ENCODE peak calls at places on chromosomes 11 and 22, in six cellular contexts. I is K562, T is NB4, D is GM12878, M is HepG2, E is A549. O is an unnamed sample.

GRCh38 chr11:37718431-37718999 is 1120.5 kb upstream of the RAG2 start:
- DNase-seq in I (no peak), T (no peak), D (no peak), M (no peak), E (no peak), O (no peak)

GRCh38 chr11:5473921-5474320 is 14.6 kb upstream of the OR52D1 start:
- DNase-seq in I (no peak), T (no peak), D (no peak), M (no peak), E (no peak), O (no peak)

GRCh38 chr22:38402204-38402603 is 52.8 kb downstream of the KCNJ4 start:
- DNase-seq in I (no peak), T (no peak), D (no peak), M (no peak), E (no peak), O (no peak)

GRCh38 chr11:73396985-73397384 is 20.8 kb downstream of the RELT start:
- DNase-seq in I (no peak), T (no peak), D (no peak), M (no peak), E (no peak), O (no peak)

GRCh38 chr11:109783842-109784241 is 309.4 kb upstream of the ZC3H12C start:
- DNase-seq in I (no peak), T (no peak), D (peak; percentile 15), M (no peak), E (no peak), O (no peak)

GRCh38 chr11:128481135-128481534 is 106.2 kb downstream of the ETS1 start:
- DNase-seq in I (no peak), T (peak; percentile 66), D (no peak), M (no peak), E (no peak), O (no peak)

GRCh38 chr22:26476705-26477340 is 6.8 kb downstream of the HPS4 start:
- DNase-seq in I (no peak), T (peak; percentile 18), D (no peak), M (peak; percentile 32), E (no peak), O (no peak)

GRCh38 chr11:70573701-70574151 is 175.4 kb downstream of the CTTN start:
- DNase-seq in I (no peak), T (no peak), D (no peak), M (no peak), E (no peak), O (no peak)

GRCh38 chr11:108368134-108368533 is 99.2 kb downstream of the C11orf65 start:
- DNase-seq in I (no peak), T (no peak), D (no peak), M (no peak), E (no peak), O (no peak)

GRCh38 chr11:88454881-88455280 is 117.3 kb upstream of the CTSC start:
- DNase-seq in I (no peak), T (no peak), D (no peak), M (no peak), E (no peak), O (no peak)

GRCh38 chr22:45966892-45967365 is 10.0 kb downstream of the WNT7B start:
- DNase-seq in I (no peak), T (no peak), D (no peak), M (peak; percentile 36), E (no peak), O (no peak)

GRCh38 chr11:129723964-129724291 is 91.7 kb upstream of the TMEM45B start:
- DNase-seq in I (no peak), T (no peak), D (no peak), M (no peak), E (no peak), O (no peak)

GRCh38 chr11:41431784-41432183 is 27.7 kb downstream of the LRRC4C start:
- DNase-seq in I (peak; percentile 11), T (peak; percentile 7), D (no peak), M (peak; percentile 16), E (no peak), O (no peak)

GRCh38 chr22:40951795-40952602 is 821 bp downstream of the RBX1 start:
- DNase-seq in I (no peak), T (no peak), D (peak; percentile 33), M (no peak), E (no peak), O (no peak)

GRCh38 chr22:37249946-37250345 is 5.9 kb upstream of the RAC2 start:
- DNase-seq in I (no peak), T (no peak), D (no peak), M (no peak), E (no peak), O (no peak)

GRCh38 chr11:121555172-121555571 is 102.4 kb upstream of the SORL1-AS1 start:
- DNase-seq in I (no peak), T (no peak), D (no peak), M (no peak), E (no peak), O (no peak)

GRCh38 chr22:41925783-41926460 is 684 bp downstream of the TNFRSF13C start:
- DNase-seq in I (peak; percentile 76), T (peak; percentile 76), D (no peak), M (peak; percentile 45), E (no peak), O (peak; percentile 49)

GRCh38 chr22:29079218-29079901 is 6.5 kb downstream of the KREMEN1 start:
- DNase-seq in I (peak; percentile 12), T (no peak), D (no peak), M (no peak), E (no peak), O (no peak)
- TF ChIP-seq MYC in I (no peak), T (no peak), D (no peak), M (no peak), E (no peak), O (no peak)

DNA sequence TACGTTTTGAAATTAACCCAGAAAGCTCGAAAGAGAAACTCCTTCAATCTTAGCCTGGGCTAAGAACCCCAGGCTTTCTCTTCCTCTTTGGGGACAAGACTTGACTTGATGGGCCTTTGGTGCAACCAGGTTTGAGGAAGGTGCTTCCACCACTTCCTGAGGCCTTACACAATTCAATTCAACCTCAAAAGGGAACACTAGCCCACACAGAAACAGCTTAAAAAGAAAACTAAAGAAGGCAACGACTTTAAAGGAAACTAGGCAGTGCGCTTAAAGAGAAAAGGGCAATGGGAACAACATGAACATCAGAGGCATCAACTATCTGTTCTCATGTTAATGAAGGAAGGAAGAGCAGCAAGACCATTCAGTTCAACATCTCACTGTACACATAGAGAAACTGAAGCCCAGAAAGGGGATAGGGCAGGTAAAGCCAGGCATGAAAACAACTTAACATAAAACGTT is 24.8 kb downstream of the PAK1 start:
- DNase-seq in I (no peak), T (peak; percentile 89), D (peak; percentile 91), M (no peak), E (no peak), O (no peak)
- TF ChIP-seq MYC in I (no peak), T (no peak), D (no peak), M (no peak), E (no peak), O (no peak)

GRCh38 chr11:29018631-29019030 is 910.4 kb downstream of the METTL15 start:
- DNase-seq in I (no peak), T (no peak), D (no peak), M (no peak), E (peak; percentile 49), O (peak; percentile 95)
- TF ChIP-seq MYC in I (no peak), T (no peak), D (no peak), M (no peak), E (no peak), O (no peak)

DNA sequence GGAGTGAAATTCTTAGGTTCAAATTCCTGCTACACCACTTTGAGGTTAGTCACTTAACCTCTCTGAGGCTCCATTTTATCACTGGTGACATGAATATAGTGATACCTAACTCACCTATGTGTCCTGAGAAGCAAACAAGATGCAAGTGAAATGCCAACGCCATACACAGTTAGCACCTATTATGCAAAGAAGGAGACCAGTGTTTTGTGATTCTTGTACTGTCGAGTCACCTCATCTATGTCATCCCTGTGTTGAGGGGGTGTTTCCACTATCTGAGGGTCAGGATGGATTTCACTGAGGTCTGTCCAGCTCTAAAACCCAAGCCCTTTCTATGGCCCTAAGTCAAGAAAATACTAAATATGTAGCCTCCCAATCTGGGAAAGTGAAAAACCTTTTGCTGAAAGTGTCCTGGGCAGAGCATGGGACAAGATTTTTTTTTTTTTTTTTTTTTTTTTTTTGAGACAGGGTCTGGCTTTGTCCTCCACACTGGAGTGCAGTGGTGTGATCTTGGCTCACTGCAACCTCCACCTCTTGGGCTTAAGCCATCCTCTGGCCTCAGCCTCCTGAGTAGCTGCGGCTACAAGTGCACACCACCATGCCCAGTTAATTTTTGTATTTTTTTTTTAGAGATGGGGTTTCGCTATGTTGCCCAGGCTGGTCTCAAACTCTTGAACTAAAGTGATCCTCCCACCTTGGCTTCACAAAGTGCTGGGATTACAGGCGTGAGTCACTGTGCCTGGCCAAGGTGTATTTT is 5.0 kb upstream of the MCM5 start:
- DNase-seq in I (no peak), T (no peak), D (no peak), M (no peak), E (no peak), O (no peak)
- TF ChIP-seq MYC in I (no peak), T (no peak), D (no peak), M (no peak), E (no peak), O (no peak)

GRCh38 chr22:34881453-34881852 is 184.5 kb upstream of the ISX start:
- DNase-seq in I (no peak), T (no peak), D (no peak), M (no peak), E (no peak), O (no peak)

GRCh38 chr22:34878996-34879395 is 187.0 kb upstream of the ISX start:
- DNase-seq in I (no peak), T (no peak), D (no peak), M (no peak), E (no peak), O (no peak)

GRCh38 chr22:34880667-34881066 is 185.3 kb upstream of the ISX start:
- DNase-seq in I (no peak), T (no peak), D (no peak), M (no peak), E (no peak), O (no peak)

DNA sequence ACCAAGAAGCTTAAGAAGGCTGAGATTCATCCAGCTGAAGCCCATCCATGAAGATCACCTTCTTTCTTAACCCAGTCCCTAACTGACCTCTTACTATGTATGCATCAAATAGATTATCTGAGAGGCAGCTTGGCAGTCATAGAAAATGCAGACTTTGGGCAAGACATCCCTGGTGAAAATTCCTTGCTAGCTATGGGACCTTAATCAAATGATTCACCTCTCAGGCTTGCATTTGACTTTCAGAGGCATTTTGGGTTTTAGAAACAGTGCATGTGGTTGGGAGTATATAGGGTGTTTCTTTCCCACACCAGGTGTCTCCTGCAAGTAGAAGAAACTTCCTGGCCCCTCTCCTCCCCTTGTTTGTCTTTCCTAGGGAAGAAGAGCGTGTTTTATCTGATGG is 188.5 kb upstream of the ISX start:
- DNase-seq in I (no peak), T (no peak), D (no peak), M (no peak), E (no peak), O (no peak)
- TF ChIP-seq MYC in I (no peak), T (no peak), D (no peak), M (no peak), E (no peak), O (no peak)

DNA sequence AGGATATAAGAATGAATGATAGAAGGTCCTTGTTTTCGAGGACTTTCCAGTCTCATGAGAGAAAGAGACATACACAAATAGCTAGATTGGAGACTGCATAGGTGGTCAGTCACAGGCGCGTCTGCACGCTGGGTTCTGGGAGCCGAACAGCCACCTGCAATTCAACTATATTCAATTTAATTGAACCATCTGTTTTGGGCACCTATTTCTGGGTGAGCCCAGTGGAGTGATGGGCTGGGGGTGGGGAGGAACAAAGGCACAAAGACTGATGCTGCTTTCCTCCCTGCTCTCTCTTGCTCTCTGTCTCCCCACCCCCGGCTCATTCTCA is 48.0 kb upstream of the B3GAT1 start:
- DNase-seq in I (no peak), T (no peak), D (no peak), M (no peak), E (no peak), O (no peak)
- TF ChIP-seq MYC in I (no peak), T (no peak), D (no peak), M (no peak), E (no peak), O (no peak)

GRCh38 chr22:32788884-32789624 is 12.5 kb upstream of the TIMP3 start:
- DNase-seq in I (no peak), T (no peak), D (no peak), M (peak; percentile 74), E (no peak), O (no peak)
- TF ChIP-seq MYC in I (no peak), T (no peak), D (no peak), M (no peak), E (no peak), O (no peak)

O was measured in endothelial cell of umbilical vein.